ENCODE peak calls at places on chromosome 12, in nine cellular contexts. H is kidney epithelial cell; M is right cardiac atrium; K is fibroblast of lung; V is tibial artery; O is stimulated activated CD8-positive, alpha-beta memory T cell treated with anti-CD3 and anti-CD28 coated beads, Interleukin-12 subunit alpha, Interleukin-12 subunit beta, amount 100 ng/mL, for 4 hours; G is left ventricle myocardium superior; N is nucleus accumbens; L is stimulated activated CD4-positive, alpha-beta T cell treated with anti-CD3 and anti-CD28 coated beads, Interleukin-1b, Interleukin-23, amount 100 ng/mL, for 24 hours. X is an unnamed sample.

GRCh38 chr12:6871052-6871957 is 1.8 kb downstream of the SPSB2 start:
- DNase-seq in H (no peak), M (no peak), K (peak; percentile 23), V (no peak), O (no peak), G (peak; percentile 46), N (no peak), L (no peak), X (no peak)

GRCh38 chr12:20716037-20716436 is 20.9 kb downstream of the SLCO1C1 start:
- DNase-seq in H (no peak), M (no peak), K (no peak), V (no peak), O (no peak), G (no peak), N (no peak), L (no peak), X (no peak)

GRCh38 chr12:57904426-57904825 is 36.9 kb upstream of the ATP23 start:
- DNase-seq in H (no peak), M (no peak), K (no peak), V (no peak), O (no peak), G (no peak), N (no peak), L (no peak), X (no peak)

GRCh38 chr12:2453807-2454177 is 341.0 kb upstream of the FKBP4 start:
- DNase-seq in H (no peak), M (no peak), K (no peak), V (no peak), O (no peak), G (no peak), N (no peak), L (no peak), X (no peak)

GRCh38 chr12:121400332-121401139 is 618 bp downstream of the RNF34 start:
- DNase-seq in H (no peak), M (no peak), K (peak; percentile 51), V (peak; percentile 72), O (peak; percentile 32), G (peak; percentile 68), N (peak; percentile 26), L (peak; percentile 42), X (no peak)

GRCh38 chr12:54439521-54440255 is 20.6 kb upstream of the ITGA5 start:
- DNase-seq in H (peak; percentile 39), M (no peak), K (peak; percentile 83), V (no peak), O (no peak), G (no peak), N (no peak), L (no peak), X (peak; percentile 71)

GRCh38 chr12:62834971-62835547 is 99.9 kb downstream of the PPM1H start:
- DNase-seq in H (peak; percentile 39), M (no peak), K (peak; percentile 69), V (no peak), O (no peak), G (no peak), N (no peak), L (no peak), X (no peak)

GRCh38 chr12:115229517-115229916 is 545.5 kb upstream of the TBX3 start:
- DNase-seq in H (no peak), M (no peak), K (no peak), V (no peak), O (no peak), G (no peak), N (no peak), L (no peak), X (no peak)

GRCh38 chr12:51525518-51525917 is 65.5 kb upstream of the SCN8A start:
- DNase-seq in H (no peak), M (no peak), K (no peak), V (no peak), O (no peak), G (no peak), N (no peak), L (no peak), X (no peak)

GRCh38 chr12:2586159-2587035 is 208.4 kb upstream of the FKBP4 start:
- DNase-seq in H (no peak), M (no peak), K (peak; percentile 6), V (peak; percentile 20), O (no peak), G (no peak), N (no peak), L (no peak), X (no peak)

GRCh38 chr12:48198619-48198973 is 4.5 kb downstream of the OR10AD1 start:
- DNase-seq in H (no peak), M (peak; percentile 81), K (peak; percentile 31), V (peak; percentile 74), O (no peak), G (peak; percentile 78), N (peak; percentile 24), L (no peak), X (peak; percentile 77)

GRCh38 chr12:128543971-128544370 is 277.0 kb downstream of the TMEM132C start:
- DNase-seq in H (no peak), M (no peak), K (no peak), V (no peak), O (no peak), G (no peak), N (no peak), L (no peak), X (no peak)

GRCh38 chr12:122185079-122185478 is 2.2 kb downstream of the LRRC43 start:
- DNase-seq in H (no peak), M (no peak), K (no peak), V (no peak), O (no peak), G (no peak), N (no peak), L (no peak), X (no peak)

GRCh38 chr12:12779529-12779928 is 5.9 kb upstream of the APOLD1 start:
- DNase-seq in H (peak; percentile 47), M (no peak), K (peak; percentile 88), V (no peak), O (no peak), G (no peak), N (no peak), L (no peak), X (no peak)

GRCh38 chr12:57236224-57236924 is 6.9 kb downstream of the SHMT2 start:
- DNase-seq in H (no peak), M (peak; percentile 74), K (no peak), V (no peak), O (no peak), G (peak; percentile 50), N (no peak), L (no peak), X (no peak)

GRCh38 chr12:83866477-83866876 is 1046.1 kb downstream of the SLC6A15 start:
- DNase-seq in H (no peak), M (no peak), K (no peak), V (no peak), O (no peak), G (no peak), N (no peak), L (no peak), X (no peak)

GRCh38 chr12:130031571-130032189 is 127.9 kb upstream of the TMEM132D start:
- DNase-seq in H (no peak), M (peak; percentile 66), K (no peak), V (no peak), O (peak; percentile 7), G (peak; percentile 55), N (peak; percentile 10), L (peak; percentile 32), X (no peak)

GRCh38 chr12:54052745-54053624 is 650 bp upstream of the HOXC4 start:
- DNase-seq in H (no peak), M (no peak), K (no peak), V (no peak), O (no peak), G (no peak), N (no peak), L (no peak), X (no peak)

GRCh38 chr12:84553331-84554117 is 359.1 kb downstream of the SLC6A15 start:
- DNase-seq in H (no peak), M (no peak), K (no peak), V (no peak), O (no peak), G (no peak), N (no peak), L (no peak), X (no peak)

GRCh38 chr12:65952737-65953209 is 128.5 kb downstream of the HMGA2 start:
- DNase-seq in H (no peak), M (no peak), K (peak; percentile 65), V (no peak), O (no peak), G (no peak), N (no peak), L (no peak), X (no peak)